ENCODE peak calls at places on chromosomes 5 and 9, in five cellular contexts. G is C1 segment of cervical spinal cord; N is uterus; L is stimulated activated CD8-positive, alpha-beta memory T cell treated with anti-CD3 and anti-CD28 coated beads, Interleukin-15, amount 100 ng/mL, for 48 hours; P is SW 1271. F is an unnamed sample.

GRCh38 chr9:119639287-119639955 is 270.2 kb upstream of the BRINP1 start:
- DNase-seq in G (no peak), N (no peak), L (no peak), P (no peak), F (no peak)

GRCh38 chr5:61202213-61202612 is 39.9 kb upstream of the SMIM15 start:
- DNase-seq in G (no peak), N (no peak), L (no peak), P (no peak), F (no peak)

GRCh38 chr5:150120062-150120441 is 33.7 kb upstream of the CSF1R start:
- DNase-seq in G (no peak), N (peak), L (no peak), P (no peak), F (peak)

GRCh38 chr5:96726802-96727201 is 64.6 kb downstream of the CAST start:
- DNase-seq in G (no peak), N (no peak), L (no peak), P (no peak), F (no peak)

GRCh38 chr9:96478829-96479371 is 28.9 kb downstream of the HABP4 start:
- DNase-seq in G (no peak), N (no peak), L (no peak), P (no peak), F (no peak)

GRCh38 chr9:86945868-86946711 is 1.2 kb downstream of the GAS1 start:
- DNase-seq in G (peak), N (peak), L (peak), P (peak), F (peak)

GRCh38 chr5:179393078-179393477 is 47.8 kb upstream of the ADAMTS2 start:
- DNase-seq in G (no peak), N (no peak), L (no peak), P (no peak), F (peak)

GRCh38 chr9:12817702-12818101 is 42.9 kb downstream of the LURAP1L start:
- DNase-seq in G (no peak), N (no peak), L (no peak), P (no peak), F (peak)

GRCh38 chr5:124527220-124527991 is 219.0 kb downstream of the ZNF608 start:
- DNase-seq in G (no peak), N (no peak), L (no peak), P (no peak), F (no peak)

GRCh38 chr5:54135042-54135441 is 175.3 kb downstream of the ARL15 start:
- DNase-seq in G (no peak), N (no peak), L (no peak), P (no peak), F (no peak)

GRCh38 chr5:142432369-142432863 is 107.6 kb upstream of the SPRY4 start:
- DNase-seq in G (no peak), N (no peak), L (no peak), P (no peak), F (no peak)

GRCh38 chr5:170082701-170083100 is 23.0 kb upstream of the FOXI1 start:
- DNase-seq in G (no peak), N (no peak), L (no peak), P (no peak), F (no peak)

GRCh38 chr5:177067491-177067890 is 19.2 kb upstream of the FGFR4 start:
- DNase-seq in G (no peak), N (no peak), L (no peak), P (no peak), F (no peak)

GRCh38 chr5:168947212-168947868 is 353.6 kb downstream of the SLIT3 start:
- DNase-seq in G (no peak), N (peak), L (no peak), P (peak), F (no peak)

GRCh38 chr9:91419222-91420191 is 4.1 kb downstream of the NFIL3 start:
- DNase-seq in G (no peak), N (peak), L (no peak), P (peak), F (peak)

F was measured in posterior vena cava.